ENCODE peak calls at places on chromosomes 11 and 22, in five cellular contexts. C is upper lobe of right lung, R is neural crest cell, M is C1 segment of cervical spinal cord, Y is neural progenitor cell. T is an unnamed sample.

GRCh38 chr11:833849-834311 is 1.1 kb downstream of the CD151 start:
- DNase-seq in C (no peak), M (no peak), Y (no peak), R (no peak), T (no peak)

GRCh38 chr22:49943405-49943765 is 17.2 kb upstream of the PIM3 start:
- DNase-seq in R (no peak), Y (no peak), M (no peak), C (no peak), T (no peak)

GRCh38 chr22:44026630-44027511 is 2.8 kb downstream of the PARVB start:
- DNase-seq in Y (no peak), R (no peak), M (no peak), C (peak), T (peak)

GRCh38 chr22:30386960-30387848 is at the start of gene RNF215:
- DNase-seq in C (peak), M (peak), R (peak), Y (peak), T (peak)

GRCh38 chr22:38257170-38257569 is 15.6 kb downstream of the TMEM184B start:
- DNase-seq in R (no peak), C (no peak), Y (no peak), M (peak), T (no peak)

GRCh38 chr11:65743928-65744698 is 23.5 kb upstream of the RNASEH2C start:
- DNase-seq in M (no peak), Y (peak), R (peak), C (no peak), T (no peak)

GRCh38 chr11:67288452-67289225 is 464 bp upstream of the ANKRD13D start:
- DNase-seq in R (peak), M (peak), C (peak), Y (peak), T (peak)

GRCh38 chr22:31753005-31753633 is 700 bp upstream of the DEPDC5 start:
- DNase-seq in Y (peak), R (peak), M (peak), C (peak), T (no peak)